ENCODE peak calls at places on chromosomes 13 and 19, in seven cellular contexts. Y is COLO829, J is endothelial cell of umbilical vein, B is A549, V is heart right ventricle, L is H54, K is upper lobe of right lung. A is an unnamed sample.
A peak's percentile ranks its signal among the peaks of the same experiment; 100 is the strongest.

GRCh38 chr19:33291623-33292534 is 10.5 kb downstream of the CEBPA start:
- DNase-seq in Y (no peak), J (no peak), V (no peak), L (no peak), K (peak; percentile 81), B (no peak), A (no peak)

GRCh38 chr19:49847731-49848696 is 2.9 kb upstream of the PTOV1 start:
- DNase-seq in Y (peak; percentile 78), B (no peak), K (no peak), L (peak; percentile 90), V (no peak), J (no peak), A (no peak)

GRCh38 chr13:48818495-48818961 is 157.2 kb upstream of the FNDC3A start:
- DNase-seq in J (peak; percentile 17), B (no peak), L (peak; percentile 15), Y (peak; percentile 66), V (no peak), K (no peak), A (no peak)

GRCh38 chr13:20969182-20969581 is 66.6 kb upstream of the XPO4 start:
- DNase-seq in Y (no peak), V (no peak), J (peak; percentile 39), L (no peak), K (no peak), B (no peak), A (no peak)

GRCh38 chr13:41643502-41643901 is 186.2 kb downstream of the RGCC start:
- DNase-seq in B (no peak), L (no peak), Y (no peak), K (no peak), J (no peak), V (no peak), A (no peak)

GRCh38 chr19:33323093-33323820 is 20.9 kb upstream of the CEBPA start:
- DNase-seq in Y (no peak), V (no peak), K (no peak), J (no peak), B (no peak), L (no peak), A (no peak)

GRCh38 chr19:58091251-58091995 is 6.6 kb downstream of the ZSCAN18 start:
- DNase-seq in B (no peak), Y (no peak), K (peak; percentile 55), V (no peak), L (no peak), J (no peak), A (no peak)

GRCh38 chr13:109998808-109999528 is 212.6 kb upstream of the IRS2 start:
- DNase-seq in Y (peak; percentile 80), J (no peak), L (peak; percentile 75), B (peak; percentile 80), V (no peak), K (no peak), A (no peak)

GRCh38 chr13:106471957-106472543 is 63.4 kb downstream of the EFNB2 start:
- DNase-seq in V (no peak), L (peak; percentile 99), K (no peak), B (peak; percentile 71), J (peak; percentile 77), Y (no peak), A (no peak)

GRCh38 chr13:110541526-110541920 is 20.0 kb downstream of the RAB20 start:
- DNase-seq in J (no peak), B (no peak), L (no peak), K (no peak), V (no peak), Y (no peak), A (no peak)

GRCh38 chr13:95139186-95139585 is 162.1 kb downstream of the ABCC4 start:
- DNase-seq in B (no peak), Y (no peak), K (no peak), J (no peak), L (no peak), V (no peak), A (no peak)

GRCh38 chr13:37716395-37716794 is 117.8 kb upstream of the POSTN start:
- DNase-seq in L (no peak), V (no peak), J (peak; percentile 70), Y (no peak), K (no peak), B (no peak), A (no peak)

GRCh38 chr13:99227909-99228688 is 27.4 kb downstream of the UBAC2 start:
- DNase-seq in Y (no peak), L (no peak), K (no peak), B (no peak), J (no peak), V (no peak), A (no peak)

GRCh38 chr19:50629194-50629593 is 10.5 kb downstream of the SYT3 start:
- DNase-seq in J (no peak), Y (no peak), B (no peak), V (no peak), K (no peak), L (no peak), A (no peak)

GRCh38 chr13:72737033-72737432 is 9.3 kb downstream of the BORA start:
- DNase-seq in B (no peak), L (no peak), V (no peak), Y (no peak), J (no peak), K (no peak), A (no peak)

GRCh38 chr19:11963566-11964355 is 1.1 kb upstream of the ZNF763 start:
- DNase-seq in L (peak; percentile 42), Y (peak; percentile 57), V (peak; percentile 85), K (peak; percentile 88), B (no peak), J (peak; percentile 25), A (peak; percentile 55)

GRCh38 chr13:32126298-32126697 is 94.7 kb downstream of the FRY start:
- DNase-seq in Y (no peak), L (no peak), K (no peak), J (no peak), B (no peak), V (no peak), A (no peak)

GRCh38 chr19:6415592-6416190 is 8.9 kb downstream of the KHSRP start:
- DNase-seq in V (no peak), B (no peak), Y (no peak), J (no peak), K (no peak), L (no peak), A (no peak)

GRCh38 chr13:62721893-62722292 is 1306.2 kb upstream of the PCDH20 start:
- DNase-seq in B (no peak), L (no peak), Y (no peak), J (no peak), K (no peak), V (no peak), A (no peak)

GRCh38 chr19:38696733-38697055 is 47.6 kb downstream of the CAPN12 start:
- DNase-seq in Y (no peak), K (no peak), B (no peak), L (no peak), V (no peak), J (no peak), A (no peak)

GRCh38 chr13:43425234-43425633 is 361.5 kb downstream of the ENOX1 start:
- DNase-seq in V (no peak), J (no peak), Y (no peak), L (no peak), B (no peak), K (no peak), A (no peak)

GRCh38 chr19:45205810-45206209 is 27.2 kb downstream of the BLOC1S3 start:
- DNase-seq in B (no peak), V (no peak), L (no peak), Y (no peak), J (no peak), K (no peak), A (no peak)

GRCh38 chr13:113837554-113838355 is 26.1 kb downstream of the GAS6 start:
- DNase-seq in K (peak; percentile 89), Y (peak; percentile 62), V (peak; percentile 94), L (peak; percentile 99), J (peak; percentile 92), B (peak; percentile 62), A (peak; percentile 59)

GRCh38 chr19:17357078-17357666 is 19.8 kb downstream of the GTPBP3 start:
- DNase-seq in Y (no peak), J (no peak), V (no peak), L (no peak), K (no peak), B (no peak), A (no peak)

GRCh38 chr19:52896431-52897148 is 845 bp downstream of the ZNF320 start:
- DNase-seq in Y (peak; percentile 2), B (no peak), J (no peak), K (peak; percentile 66), V (peak; percentile 23), L (peak; percentile 48), A (peak; percentile 17)

GRCh38 chr13:21399741-21400140 is 59.4 kb downstream of the ZDHHC20 start:
- DNase-seq in L (no peak), J (peak; percentile 75), B (no peak), Y (peak; percentile 79), K (no peak), V (no peak), A (no peak)

GRCh38 chr19:13861714-13862531 is 15.0 kb upstream of the NANOS3 start:
- DNase-seq in K (peak; percentile 96), V (peak; percentile 95), B (no peak), Y (peak; percentile 82), L (peak; percentile 95), J (peak; percentile 93), A (peak; percentile 53)

GRCh38 chr13:20418953-20419352 is 106.7 kb downstream of the CRYL1 start:
- DNase-seq in V (no peak), J (no peak), K (no peak), B (no peak), Y (no peak), L (no peak), A (no peak)

GRCh38 chr19:12015753-12016116 is 19.7 kb downstream of the ZNF433 start:
- DNase-seq in B (no peak), J (no peak), K (no peak), V (no peak), L (no peak), Y (no peak), A (no peak)

GRCh38 chr13:113880651-113881611 is 17.1 kb upstream of the GAS6 start:
- DNase-seq in L (no peak), Y (no peak), B (no peak), K (no peak), V (no peak), J (peak; percentile 67), A (no peak)

GRCh38 chr19:861756-862528 is 2.5 kb downstream of the CFD start:
- DNase-seq in V (peak; percentile 60), L (no peak), K (peak; percentile 86), J (no peak), Y (peak; percentile 94), B (no peak), A (no peak)

GRCh38 chr13:108214511-108215383 is 589 bp downstream of the LIG4 start:
- DNase-seq in V (peak; percentile 17), B (no peak), Y (no peak), K (peak; percentile 66), J (no peak), L (no peak), A (peak; percentile 26)

GRCh38 chr19:35991731-35992450 is 3.1 kb upstream of the SDHAF1 start:
- DNase-seq in J (no peak), L (no peak), K (no peak), Y (no peak), V (no peak), B (no peak), A (no peak)

GRCh38 chr19:13060964-13061927 is 41.4 kb downstream of the LYL1 start:
- DNase-seq in J (peak; percentile 79), K (peak; percentile 90), B (peak; percentile 73), L (peak; percentile 78), Y (peak; percentile 72), V (peak; percentile 91), A (peak; percentile 71)

GRCh38 chr13:53848546-53848945 is 819.9 kb downstream of the OLFM4 start:
- DNase-seq in K (no peak), J (no peak), B (no peak), V (no peak), Y (no peak), L (no peak), A (no peak)

GRCh38 chr19:18170714-18171255 is 2.8 kb upstream of the IFI30 start:
- DNase-seq in J (no peak), K (peak; percentile 76), Y (no peak), B (no peak), V (no peak), L (no peak), A (no peak)

A was measured in COR-L47.